ENCODE peak calls at places on chromosomes 4 and X, in five cellular contexts. U, O, W, T and M are unnamed samples.
A peak's percentile ranks its signal among the peaks of the same experiment; 100 is the strongest.

GRCh38 chr4:138190452-138190858 is 51.7 kb downstream of the SLC7A11 start:
- DNase-seq in U (no peak), T (no peak), O (no peak), W (no peak), M (no peak)

GRCh38 chr4:14022428-14022827 is 394.9 kb upstream of the BOD1L1 start:
- DNase-seq in O (no peak), U (no peak), W (no peak), T (no peak), M (no peak)

GRCh38 chrX:143058096-143058495 is 32.4 kb downstream of the SPANXN4 start:
- DNase-seq in W (no peak), O (no peak), T (no peak), U (no peak), M (no peak)

GRCh38 chr4:101188906-101189305 is 158.4 kb downstream of the PPP3CA start:
- DNase-seq in U (no peak), W (no peak), T (no peak), O (no peak), M (no peak)

GRCh38 chrX:119236599-119237525 is 777 bp downstream of the PGRMC1 start:
- DNase-seq in O (peak; percentile 29), T (peak; percentile 25), W (peak; percentile 56), U (peak; percentile 59), M (peak; percentile 27)

GRCh38 chr4:5165419-5166369 is 114.4 kb downstream of the STK32B start:
- DNase-seq in O (no peak), U (peak; percentile 29), T (no peak), W (no peak), M (peak; percentile 70)

GRCh38 chrX:10098235-10098819 is 58.4 kb upstream of the CLCN4 start:
- DNase-seq in T (no peak), W (no peak), O (no peak), U (no peak), M (no peak)

GRCh38 chr4:128225148-128225547 is 62.5 kb downstream of the PGRMC2 start:
- DNase-seq in W (no peak), O (no peak), U (peak; percentile 50), T (peak; percentile 18), M (peak; percentile 54)

GRCh38 chr4:25874641-25875040 is 11.9 kb upstream of the SEL1L3 start:
- DNase-seq in O (no peak), T (no peak), W (no peak), U (no peak), M (no peak)

GRCh38 chr4:83582289-83582756 is 46.4 kb downstream of the GPAT3 start:
- DNase-seq in T (no peak), W (no peak), U (no peak), O (peak; percentile 52), M (no peak)

GRCh38 chrX:100447563-100448397 is 37.7 kb upstream of the PCDH19 start:
- DNase-seq in T (peak; percentile 28), U (peak; percentile 77), W (peak; percentile 52), O (peak; percentile 32), M (peak; percentile 2)

GRCh38 chr4:117691572-117692351 is 342.5 kb upstream of the NDST3 start:
- DNase-seq in O (no peak), U (no peak), T (no peak), W (peak; percentile 32), M (no peak)

GRCh38 chrX:38233891-38234807 is 13.5 kb upstream of the SRPX start:
- DNase-seq in U (no peak), O (no peak), W (no peak), T (no peak), M (peak; percentile 3)

GRCh38 chr4:112170451-112170993 is 25.3 kb downstream of the FAM241A start:
- DNase-seq in W (no peak), T (peak; percentile 41), O (no peak), U (no peak), M (no peak)

GRCh38 chr4:10074767-10075105 is 41.9 kb downstream of the WDR1 start:
- DNase-seq in O (no peak), W (no peak), U (peak; percentile 42), T (no peak), M (no peak)

GRCh38 chr4:6134612-6135220 is 65.6 kb downstream of the JAKMIP1 start:
- DNase-seq in U (no peak), T (no peak), O (no peak), W (no peak), M (no peak)

GRCh38 chr4:78057600-78058560 is 757 bp downstream of the FRAS1 start:
- DNase-seq in U (peak; percentile 66), W (peak; percentile 55), T (peak; percentile 18), O (peak; percentile 55), M (peak; percentile 34)

GRCh38 chrX:25968920-25969319 is 169.2 kb upstream of the MAGEB18 start:
- DNase-seq in W (no peak), T (peak; percentile 1), O (peak; percentile 31), U (peak; percentile 34), M (no peak)

GRCh38 chr4:20538922-20539321 is 161.3 kb upstream of the PACRGL start:
- DNase-seq in O (no peak), T (no peak), U (no peak), W (no peak), M (peak; percentile 1)

GRCh38 chr4:5878359-5878758 is 14.5 kb downstream of the CRMP1 start:
- DNase-seq in O (no peak), T (no peak), W (no peak), U (no peak), M (no peak)

GRCh38 chrX:24276011-24276410 is 37.9 kb downstream of the SUPT20HL2 start:
- DNase-seq in T (no peak), U (no peak), O (no peak), W (no peak), M (no peak)

GRCh38 chrX:65994519-65995501 is 45.1 kb downstream of the VSIG4 start:
- DNase-seq in U (no peak), W (no peak), T (no peak), O (no peak), M (no peak)

GRCh38 chr4:127846765-127847164 is 33.9 kb upstream of the PLK4 start:
- DNase-seq in O (no peak), W (no peak), U (no peak), T (no peak), M (no peak)

GRCh38 chrX:17597836-17598434 is 139.4 kb upstream of the SCML1 start:
- DNase-seq in W (peak; percentile 91), U (no peak), T (no peak), O (peak; percentile 83), M (no peak)

GRCh38 chr4:65845169-65845568 is 174.9 kb upstream of the EPHA5 start:
- DNase-seq in W (no peak), U (no peak), O (no peak), T (no peak), M (no peak)

GRCh38 chr4:183554346-183554686 is 49.5 kb downstream of the ING2 start:
- DNase-seq in T (no peak), O (no peak), U (no peak), W (no peak), M (no peak)

GRCh38 chr4:179941911-179942310 is 2301.3 kb upstream of the TENM3 start:
- DNase-seq in U (no peak), T (no peak), O (no peak), W (no peak), M (no peak)

GRCh38 chrX:7689791-7690412 is 153.1 kb upstream of the VCX start:
- DNase-seq in O (no peak), U (no peak), W (no peak), T (no peak), M (no peak)

GRCh38 chrX:123731987-123732678 is 719 bp downstream of the THOC2 start:
- DNase-seq in O (no peak), U (peak; percentile 22), W (no peak), T (peak; percentile 19), M (peak; percentile 15)

GRCh38 chr4:913280-913618 is 18.9 kb downstream of the GAK start:
- DNase-seq in W (no peak), T (no peak), U (no peak), O (no peak), M (no peak)

GRCh38 chrX:103919336-103919682 is 43.1 kb upstream of the TMSB15B start:
- DNase-seq in O (no peak), W (no peak), U (no peak), T (no peak), M (peak; percentile 38)

GRCh38 chrX:108735087-108735679 is 1.2 kb downstream of the IRS4 start:
- DNase-seq in O (no peak), T (no peak), U (peak; percentile 34), W (no peak), M (no peak)

GRCh38 chrX:155216940-155217450 is 735 bp downstream of the VBP1 start:
- DNase-seq in O (no peak), T (no peak), U (peak; percentile 16), W (no peak), M (no peak)

GRCh38 chr4:88575222-88575621 is 17.1 kb upstream of the HERC3 start:
- DNase-seq in O (no peak), T (no peak), U (no peak), W (no peak), M (no peak)

GRCh38 chr4:71266090-71266794 is 72.6 kb upstream of the SLC4A4 start:
- DNase-seq in T (no peak), U (no peak), O (peak; percentile 31), W (no peak), M (no peak)
- H3K4me1 ChIP-seq in T (no peaks in the 10 kb centered on the region), U (peaks cover 34% of the 10 kb centered on the region), O (peaks cover 39% of the 10 kb centered on the region), W (no peaks in the 10 kb centered on the region), M (peaks cover 3% of the 10 kb centered on the region)

DNA sequence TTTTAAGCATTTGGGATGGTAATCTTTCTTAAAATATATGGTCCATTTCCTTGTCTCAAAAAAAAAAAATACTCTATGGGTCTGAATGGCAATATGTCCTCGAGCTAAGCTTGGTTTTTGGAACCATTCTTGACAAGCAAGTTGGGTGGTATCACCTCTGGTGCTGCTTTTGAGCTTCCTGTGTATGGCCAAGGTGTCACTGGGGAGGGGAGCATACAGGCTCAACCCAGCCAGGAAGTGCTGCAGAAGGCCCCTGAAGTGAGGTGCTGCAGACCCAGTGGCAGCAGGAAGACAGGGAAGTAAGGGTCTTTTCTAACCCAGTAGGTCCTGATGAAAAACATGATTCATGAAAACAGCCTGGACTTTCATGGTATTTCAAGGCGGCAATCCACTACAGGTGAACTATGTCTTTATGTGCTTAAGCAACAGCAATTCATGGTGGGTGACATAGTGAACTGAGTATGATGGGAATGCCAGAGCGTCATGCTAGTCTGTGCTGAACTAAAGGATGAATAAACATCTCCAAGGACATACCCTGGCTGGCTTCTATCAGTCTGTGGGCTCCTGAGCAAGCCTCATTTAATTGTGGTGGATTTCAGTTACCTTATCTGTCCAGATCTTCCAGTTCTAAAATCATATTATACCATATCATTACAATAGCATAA is 15.1 kb downstream of the TRAPPC2 start:
- DNase-seq in W (no peak), O (no peak), T (no peak), U (no peak), M (no peak)
- H3K27ac ChIP-seq in W (no peak overlapping the region), O (no peak overlapping the region), T (no peak overlapping the region), U (no peak overlapping the region), M (no peak overlapping the region)

GRCh38 chr4:39458505-39459300 is at the start of the genes LIAS and RPL9:
- DNase-seq in O (peak; percentile 98), T (peak; percentile 93), W (peak; percentile 97), U (peak; percentile 98), M (peak; percentile 89)
- H3K36me3 ChIP-seq in O (peaks cover 68% of the 10 kb centered on the region), T (peaks cover 58% of the 10 kb centered on the region), W (no peaks in the 10 kb centered on the region), U (peaks cover 49% of the 10 kb centered on the region), M (peaks cover 51% of the 10 kb centered on the region)

DNA sequence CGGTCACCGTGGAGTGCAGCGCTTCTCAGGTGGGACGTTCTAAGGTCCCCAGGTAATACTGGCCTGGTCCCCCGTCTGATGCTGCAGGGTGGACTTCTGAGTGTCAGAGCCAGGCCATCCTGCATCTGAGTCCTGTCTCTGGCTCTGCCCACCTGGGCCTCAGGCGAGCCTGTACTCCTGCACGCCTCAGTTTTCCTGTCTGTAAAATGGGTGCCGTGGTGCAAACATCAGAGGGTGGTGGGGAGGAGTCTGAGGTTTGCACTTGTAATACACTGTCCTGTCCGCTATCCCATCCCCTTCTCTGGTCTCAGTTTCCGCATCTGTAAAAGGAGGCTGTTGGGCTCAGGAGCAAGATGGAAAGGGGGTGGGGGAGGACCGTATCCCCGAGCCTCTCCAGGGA is 41.3 kb downstream of the SORCS2 start:
- DNase-seq in O (no peak), T (no peak), U (no peak), W (no peak), M (no peak)
- H3K4me1 ChIP-seq in O (peaks cover 18% of the 10 kb centered on the region), T (no peaks in the 10 kb centered on the region), U (peaks cover 24% of the 10 kb centered on the region), W (no peaks in the 10 kb centered on the region), M (no peaks in the 10 kb centered on the region)